ENCODE peak calls at places on chromosomes 2 and 18, in eight cellular contexts. A is dorsolateral prefrontal cortex, R is BJ, W is AG09309, G is fibroblast of mammary gland, Z is mesothelial cell of epicardium, Y is lower leg skin, C is neural progenitor cell. S is an unnamed sample.

GRCh38 chr18:26471826-26472225 is 76.5 kb downstream of the KCTD1 start:
- DNase-seq in C (no peak), R (no peak), Z (no peak), A (no peak), Y (no peak), G (no peak), W (no peak), S (no peak)

GRCh38 chr2:70726947-70727725 is 40.9 kb downstream of the ADD2 start:
- DNase-seq in Y (no peak), R (no peak), A (no peak), Z (no peak), G (peak), C (no peak), W (no peak), S (no peak)

GRCh38 chr18:45324489-45325111 is 290.7 kb upstream of the SLC14A2 start:
- DNase-seq in W (peak), G (peak), A (no peak), R (peak), C (peak), Y (peak), Z (no peak), S (no peak)

GRCh38 chr2:199273043-199273647 is 184.6 kb downstream of the SATB2 start:
- DNase-seq in Z (no peak), G (peak), A (no peak), C (no peak), W (peak), R (peak), Y (no peak), S (no peak)

GRCh38 chr2:143688248-143688647 is 559.0 kb downstream of the ARHGAP15 start:
- DNase-seq in G (no peak), A (no peak), R (no peak), W (no peak), Y (no peak), C (no peak), Z (no peak), S (no peak)

GRCh38 chr2:185202416-185202815 is 536.2 kb upstream of the FSIP2 start:
- DNase-seq in G (no peak), W (no peak), Z (no peak), Y (no peak), C (no peak), A (no peak), R (no peak), S (no peak)

GRCh38 chr18:27136208-27136535 is 48.9 kb downstream of the CHST9 start:
- DNase-seq in R (no peak), W (no peak), Z (no peak), A (no peak), C (no peak), G (no peak), Y (no peak), S (no peak)

GRCh38 chr2:207571370-207571769 is 41.6 kb downstream of the CREB1 start:
- DNase-seq in W (no peak), Z (no peak), G (no peak), A (no peak), Y (no peak), R (no peak), C (no peak), S (no peak)

GRCh38 chr2:238425979-238426567 is 654 bp upstream of the ASB1 start:
- DNase-seq in C (peak), Y (no peak), A (no peak), R (no peak), G (peak), Z (no peak), W (no peak), S (peak)

GRCh38 chr2:230866704-230867561 is 2.2 kb downstream of the ITM2C start:
- DNase-seq in A (peak), G (peak), R (no peak), Z (no peak), W (no peak), Y (no peak), C (peak), S (no peak)

GRCh38 chr2:231680284-231680991 is 27.9 kb upstream of the PTMA start:
- DNase-seq in Y (no peak), R (no peak), A (no peak), Z (no peak), W (no peak), C (peak), G (no peak), S (no peak)

GRCh38 chr2:234754126-234754525 is 197.7 kb upstream of the SH3BP4 start:
- DNase-seq in C (no peak), Z (no peak), A (no peak), G (no peak), R (no peak), W (no peak), Y (no peak), S (no peak)

GRCh38 chr2:105734762-105735538 is 9.8 kb upstream of the NCK2 start:
- DNase-seq in Z (no peak), Y (no peak), C (no peak), A (no peak), R (peak), W (peak), G (peak), S (no peak)

GRCh38 chr2:113200736-113201490 is 27.1 kb downstream of the PSD4 start:
- DNase-seq in A (no peak), R (no peak), C (no peak), G (no peak), W (no peak), Y (no peak), Z (no peak), S (no peak)

GRCh38 chr2:142602418-142602989 is 275.0 kb upstream of the KYNU start:
- DNase-seq in R (no peak), Z (no peak), G (no peak), C (no peak), Y (no peak), A (no peak), W (no peak), S (no peak)

GRCh38 chr18:28109781-28110460 is 67.0 kb downstream of the CDH2 start:
- DNase-seq in Z (no peak), R (no peak), A (no peak), C (no peak), G (no peak), W (no peak), Y (no peak), S (no peak)

GRCh38 chr2:234951386-234952269 is at the start of gene SH3BP4:
- DNase-seq in C (peak), A (peak), R (no peak), W (no peak), G (peak), Z (peak), Y (peak), S (peak)

GRCh38 chr18:47263197-47263827 is 11.9 kb upstream of the SKOR2 start:
- DNase-seq in Y (no peak), C (peak), W (no peak), Z (no peak), G (peak), A (no peak), R (no peak), S (no peak)

GRCh38 chr18:36296591-36297418 is 708 bp upstream of the FHOD3 start:
- DNase-seq in A (peak), G (peak), R (no peak), C (peak), Y (no peak), W (peak), Z (peak), S (peak)

GRCh38 chr18:45566025-45566740 is 49.1 kb upstream of the SLC14A2 start:
- DNase-seq in Y (peak), G (peak), Z (no peak), A (no peak), C (no peak), R (peak), W (peak), S (no peak)

GRCh38 chr18:63479826-63480225 is 3.1 kb downstream of the SERPINB5 start:
- DNase-seq in Y (no peak), R (no peak), Z (no peak), W (no peak), C (no peak), G (no peak), A (no peak), S (no peak)

GRCh38 chr2:101793277-101793969 is 95.9 kb downstream of the MAP4K4 start:
- DNase-seq in Y (no peak), C (peak), R (no peak), Z (no peak), W (no peak), A (peak), G (peak), S (no peak)

GRCh38 chr2:221025397-221025796 is 546.7 kb downstream of the EPHA4 start:
- DNase-seq in C (no peak), W (no peak), G (no peak), R (no peak), A (no peak), Y (no peak), Z (no peak), S (no peak)

GRCh38 chr2:45845058-45845457 is 193.6 kb downstream of the PRKCE start:
- DNase-seq in A (no peak), G (no peak), R (no peak), W (no peak), Y (no peak), Z (no peak), C (no peak), S (no peak)

GRCh38 chr18:37391698-37392548 is 173.7 kb downstream of the CELF4 start:
- DNase-seq in C (no peak), Z (no peak), W (no peak), G (no peak), R (no peak), A (no peak), Y (no peak), S (no peak)

GRCh38 chr2:70946832-70947442 is 11.2 kb downstream of the ATP6V1B1 start:
- DNase-seq in R (no peak), Y (peak), A (peak), W (no peak), C (peak), G (peak), Z (no peak), S (peak)

GRCh38 chr18:49813071-49813320 is 337 bp downstream of the ACAA2 start:
- DNase-seq in A (peak), C (peak), R (no peak), W (no peak), G (peak), Z (no peak), Y (peak), S (peak)

GRCh38 chr2:171323971-171324528 is 109.7 kb downstream of the METTL8 start:
- DNase-seq in G (no peak), A (no peak), C (no peak), R (no peak), Z (no peak), Y (no peak), W (no peak), S (no peak)
- TF ChIP-seq CTCF in G (no peak), A (no peak), C (no peak), R (no peak), Z (no peak), Y (no peak), W (no peak), S (no peak)

GRCh38 chr2:64607381-64607780 is 46.3 kb downstream of the SERTAD2 start:
- DNase-seq in A (no peak), R (no peak), C (no peak), Z (no peak), G (no peak), W (no peak), Y (no peak), S (no peak)

GRCh38 chr2:64610456-64610855 is 43.3 kb downstream of the SERTAD2 start:
- DNase-seq in R (no peak), Y (no peak), C (no peak), W (no peak), G (no peak), Z (no peak), A (no peak), S (no peak)

GRCh38 chr2:64606495-64607363 is 47.0 kb downstream of the SERTAD2 start:
- DNase-seq in C (peak), G (peak), A (peak), R (no peak), Z (no peak), Y (peak), W (peak), S (peak)

GRCh38 chr2:64608867-64609228 is 44.9 kb downstream of the SERTAD2 start:
- DNase-seq in C (no peak), G (no peak), Y (peak), W (no peak), Z (no peak), A (no peak), R (no peak), S (no peak)

GRCh38 chr2:64609229-64609994 is 44.3 kb downstream of the SERTAD2 start:
- DNase-seq in R (no peak), Z (peak), G (peak), C (peak), A (no peak), Y (peak), W (no peak), S (peak)
- TF ChIP-seq CTCF in R (peak), Z (no peak), G (no peak), C (peak), A (no peak), Y (no peak), W (no peak), S (peak)

GRCh38 chr2:156327835-156328401 is 4.6 kb downstream of the NR4A2 start:
- DNase-seq in A (no peak), Y (no peak), G (no peak), Z (no peak), W (no peak), C (no peak), R (no peak), S (peak)

GRCh38 chr2:156332452-156333273 is at the start of gene NR4A2:
- DNase-seq in C (peak), W (peak), A (peak), G (peak), Y (peak), Z (peak), R (no peak), S (peak)

GRCh38 chr2:156331572-156332451 is 709 bp downstream of the NR4A2 start:
- DNase-seq in Z (no peak), G (peak), R (no peak), A (no peak), W (peak), Y (peak), C (peak), S (peak)

GRCh38 chr2:156329031-156329921 is 3.2 kb downstream of the NR4A2 start:
- DNase-seq in C (peak), R (no peak), Y (no peak), W (no peak), G (no peak), Z (no peak), A (no peak), S (peak)

DNA sequence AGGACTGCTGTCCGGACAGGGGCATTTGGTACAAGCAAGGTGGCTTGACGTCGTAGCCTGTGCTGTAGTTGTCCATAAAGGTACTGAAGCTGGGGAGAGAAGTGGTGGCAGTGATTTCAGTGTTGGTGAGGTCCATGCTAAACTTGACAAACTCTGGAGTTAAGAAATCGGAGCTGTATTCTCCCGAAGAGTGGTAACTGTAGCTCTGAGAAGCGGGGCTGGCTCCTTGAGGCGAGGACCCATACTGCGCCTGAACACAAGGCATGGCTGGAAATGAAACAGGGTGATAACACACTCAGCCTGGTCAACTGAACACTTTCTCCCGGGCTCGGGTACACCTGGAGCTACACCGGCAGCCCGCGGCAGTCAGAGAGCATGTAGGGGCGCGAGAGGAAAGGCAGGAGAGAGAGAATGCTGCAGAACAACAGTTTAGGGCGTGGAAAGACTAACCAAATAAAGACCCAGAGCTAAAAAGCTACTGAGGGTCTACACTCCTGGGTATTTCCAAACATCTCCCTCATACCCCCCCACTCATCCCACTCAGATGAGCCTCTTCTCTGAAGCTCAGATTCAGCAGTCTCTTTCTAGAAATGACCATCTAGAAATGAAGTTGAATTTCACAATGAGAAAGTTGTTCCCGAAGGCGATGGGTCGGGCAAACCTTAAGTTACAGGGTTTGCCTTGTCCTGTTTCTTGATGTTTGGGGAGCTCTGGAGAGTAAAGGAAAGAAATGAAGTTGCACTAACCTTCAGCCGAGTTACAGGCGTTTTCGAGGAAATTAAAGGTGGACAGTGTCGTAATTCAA is 2.4 kb downstream of the NR4A2 start:
- DNase-seq in W (no peak), G (no peak), A (no peak), Y (no peak), R (no peak), Z (no peak), C (no peak), S (peak)
- TF ChIP-seq CTCF in W (no peak), G (no peak), A (no peak), Y (no peak), R (no peak), Z (no peak), C (no peak), S (no peak)

GRCh38 chr18:23619388-23619873 is 33.1 kb upstream of the NPC1 start:
- DNase-seq in A (peak), Y (no peak), G (peak), W (no peak), Z (no peak), C (peak), R (no peak), S (no peak)
- TF ChIP-seq CTCF in A (no peak), Y (no peak), G (no peak), W (no peak), Z (no peak), C (no peak), R (peak), S (no peak)

GRCh38 chr2:74418312-74418711 is 3.1 kb downstream of the C2orf81 start:
- DNase-seq in Z (no peak), C (no peak), A (no peak), G (no peak), Y (no peak), W (no peak), R (no peak), S (no peak)

GRCh38 chr2:74417763-74418162 is 3.7 kb downstream of the C2orf81 start:
- DNase-seq in A (no peak), R (no peak), Z (no peak), G (no peak), W (no peak), C (no peak), Y (no peak), S (no peak)

GRCh38 chr2:74414913-74415761 is 6.3 kb downstream of the C2orf81 start:
- DNase-seq in G (peak), Y (no peak), A (peak), R (no peak), W (no peak), Z (no peak), C (no peak), S (peak)

GRCh38 chr2:74415762-74416395 is 5.5 kb downstream of the C2orf81 start:
- DNase-seq in Z (no peak), W (no peak), Y (no peak), R (no peak), G (no peak), A (no peak), C (no peak), S (no peak)

DNA sequence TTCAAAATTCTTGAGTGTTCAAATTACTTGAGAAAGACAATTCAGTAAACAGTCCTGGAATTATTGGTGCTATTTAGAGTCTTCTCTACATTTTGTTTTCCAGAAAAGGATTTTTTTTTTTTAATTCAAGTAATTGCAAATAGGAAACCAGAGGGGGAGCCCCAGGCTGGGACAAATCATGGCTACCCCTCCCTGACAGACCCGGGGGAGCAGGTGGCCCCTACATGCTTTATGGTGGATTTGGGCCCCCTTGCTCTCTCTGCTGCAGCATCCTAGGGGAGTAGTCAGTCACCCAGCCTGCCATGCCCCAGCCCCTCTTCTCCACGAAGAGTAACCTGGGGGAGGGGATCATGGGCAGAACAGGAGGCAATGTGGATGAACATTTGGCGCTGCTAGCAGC is 4.7 kb downstream of the C2orf81 start:
- DNase-seq in Z (no peak), A (no peak), R (no peak), G (no peak), W (no peak), Y (no peak), C (no peak), S (no peak)
- TF ChIP-seq CTCF in Z (no peak), A (peak), R (peak), G (no peak), W (no peak), Y (no peak), C (no peak), S (no peak)

GRCh38 chr18:13574355-13574754 is 152.0 kb downstream of the FAM210A start:
- DNase-seq in Z (no peak), C (no peak), A (no peak), W (no peak), R (no peak), Y (no peak), G (no peak), S (no peak)
- TF ChIP-seq CTCF in Z (no peak), C (no peak), A (no peak), W (no peak), R (no peak), Y (no peak), G (no peak), S (no peak)

GRCh38 chr2:132503621-132504200 is 87.1 kb downstream of the GPR39 start:
- DNase-seq in A (no peak), Z (no peak), Y (no peak), G (peak), W (peak), C (no peak), R (peak), S (no peak)
- TF ChIP-seq CTCF in A (no peak), Z (no peak), Y (no peak), G (no peak), W (no peak), C (no peak), R (no peak), S (no peak)

DNA sequence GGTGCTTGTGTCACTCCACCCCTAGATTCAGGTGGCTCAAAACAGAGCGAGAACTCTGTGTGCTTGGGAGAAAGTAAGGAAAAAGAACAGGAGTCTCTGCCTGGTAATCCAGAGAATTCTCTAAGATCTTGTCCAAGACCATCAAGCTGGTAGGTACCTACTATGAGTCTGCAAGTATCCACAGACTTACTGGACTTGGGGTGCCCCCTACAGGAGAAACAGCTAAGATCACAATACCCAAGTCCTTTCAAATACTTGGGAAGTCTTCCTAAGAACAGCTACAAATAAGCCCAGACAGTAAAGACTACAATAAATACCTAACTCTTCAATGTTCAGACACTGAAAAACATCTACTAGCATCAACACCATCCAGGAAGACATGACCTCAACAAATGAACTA is 1143.6 kb upstream of the ACVR2A start:
- DNase-seq in Z (no peak), A (no peak), G (peak), C (peak), Y (no peak), W (no peak), R (no peak), S (no peak)
- TF ChIP-seq CTCF in Z (no peak), A (no peak), G (peak), C (peak), Y (no peak), W (no peak), R (no peak), S (no peak)

DNA sequence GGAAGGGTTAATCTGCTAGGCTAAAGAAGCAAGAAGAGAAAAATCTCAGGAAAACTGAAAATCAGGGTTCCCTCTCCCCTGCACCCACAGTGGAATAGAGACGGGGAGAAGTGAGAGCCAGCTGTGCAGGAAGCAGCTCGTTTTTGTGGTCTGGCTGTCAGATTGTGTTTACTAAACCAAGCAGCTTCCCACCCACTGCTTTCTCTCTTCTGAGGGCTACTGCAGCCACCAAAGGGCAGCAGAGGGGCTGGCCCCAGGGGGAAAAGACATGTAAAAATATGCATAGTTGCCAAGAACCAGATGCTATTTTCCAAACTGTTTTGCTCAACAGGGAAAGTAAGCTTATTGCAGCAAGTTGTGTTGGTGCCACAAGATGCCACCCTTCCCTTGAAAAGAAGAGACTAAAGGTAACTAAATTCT is 72.6 kb upstream of the THUMPD2 start:
- DNase-seq in R (peak), A (no peak), Y (no peak), G (peak), C (peak), W (peak), Z (no peak), S (peak)
- TF ChIP-seq CTCF in R (no peak), A (no peak), Y (no peak), G (peak), C (no peak), W (peak), Z (no peak), S (no peak)

S was measured in GM20000.